ENCODE peak calls at places on chromosome 3, in four cellular contexts. Q, W, L and I are unnamed samples.
A peak's percentile ranks its signal among the peaks of the same experiment; 100 is the strongest.

GRCh38 chr3:11156026-11156410 is 1.7 kb downstream of the HRH1 start:
- DNase-seq in Q (no peak), W (no peak), L (no peak), I (no peak)

GRCh38 chr3:49673131-49673714 is 928 bp upstream of the APEH start:
- DNase-seq in Q (no peak), W (no peak), L (no peak), I (peak; percentile 26)

GRCh38 chr3:155889952-155890351 is 19.5 kb downstream of the GMPS start:
- DNase-seq in Q (no peak), W (no peak), L (no peak), I (no peak)

GRCh38 chr3:147424325-147424910 is 15.3 kb downstream of the ZIC1 start:
- DNase-seq in Q (no peak), W (peak; percentile 66), L (no peak), I (peak; percentile 35)

GRCh38 chr3:193744822-193745684 is 152.0 kb downstream of the OPA1 start:
- DNase-seq in Q (no peak), W (no peak), L (no peak), I (no peak)

GRCh38 chr3:123140591-123140990 is 61.2 kb upstream of the SEC22A start:
- DNase-seq in Q (no peak), W (no peak), L (no peak), I (no peak)

GRCh38 chr3:96449803-96450202 is 364.6 kb upstream of the EPHA6 start:
- DNase-seq in Q (no peak), W (no peak), L (no peak), I (no peak)

GRCh38 chr3:8424281-8424680 is 77.3 kb upstream of the LMCD1 start:
- DNase-seq in Q (no peak), W (no peak), L (no peak), I (no peak)

GRCh38 chr3:8712045-8712870 is 21.3 kb upstream of the CAV3 start:
- DNase-seq in Q (no peak), W (no peak), L (no peak), I (no peak)

GRCh38 chr3:101888653-101889052 is 39.3 kb downstream of the NFKBIZ start:
- DNase-seq in Q (no peak), W (no peak), L (no peak), I (no peak)

GRCh38 chr3:39447637-39448483 is 19.6 kb upstream of the MOBP start:
- DNase-seq in Q (peak; percentile 80), W (no peak), L (peak; percentile 45), I (peak; percentile 70)

GRCh38 chr3:187265461-187265955 is 26.0 kb downstream of the MASP1 start:
- DNase-seq in Q (no peak), W (no peak), L (no peak), I (no peak)

GRCh38 chr3:171198781-171199472 is 172.4 kb upstream of the SLC2A2 start:
- DNase-seq in Q (no peak), W (no peak), L (no peak), I (no peak)

GRCh38 chr3:53495091-53495517 is 693 bp downstream of the CACNA1D start:
- DNase-seq in Q (no peak), W (peak; percentile 66), L (no peak), I (no peak)

GRCh38 chr3:55549172-55549571 is 62.1 kb upstream of the WNT5A start:
- DNase-seq in Q (no peak), W (no peak), L (peak; percentile 3), I (no peak)
- TF ChIP-seq CTCF in Q (peak; percentile 48), W (no peak), L (no peak), I (no peak)

DNA sequence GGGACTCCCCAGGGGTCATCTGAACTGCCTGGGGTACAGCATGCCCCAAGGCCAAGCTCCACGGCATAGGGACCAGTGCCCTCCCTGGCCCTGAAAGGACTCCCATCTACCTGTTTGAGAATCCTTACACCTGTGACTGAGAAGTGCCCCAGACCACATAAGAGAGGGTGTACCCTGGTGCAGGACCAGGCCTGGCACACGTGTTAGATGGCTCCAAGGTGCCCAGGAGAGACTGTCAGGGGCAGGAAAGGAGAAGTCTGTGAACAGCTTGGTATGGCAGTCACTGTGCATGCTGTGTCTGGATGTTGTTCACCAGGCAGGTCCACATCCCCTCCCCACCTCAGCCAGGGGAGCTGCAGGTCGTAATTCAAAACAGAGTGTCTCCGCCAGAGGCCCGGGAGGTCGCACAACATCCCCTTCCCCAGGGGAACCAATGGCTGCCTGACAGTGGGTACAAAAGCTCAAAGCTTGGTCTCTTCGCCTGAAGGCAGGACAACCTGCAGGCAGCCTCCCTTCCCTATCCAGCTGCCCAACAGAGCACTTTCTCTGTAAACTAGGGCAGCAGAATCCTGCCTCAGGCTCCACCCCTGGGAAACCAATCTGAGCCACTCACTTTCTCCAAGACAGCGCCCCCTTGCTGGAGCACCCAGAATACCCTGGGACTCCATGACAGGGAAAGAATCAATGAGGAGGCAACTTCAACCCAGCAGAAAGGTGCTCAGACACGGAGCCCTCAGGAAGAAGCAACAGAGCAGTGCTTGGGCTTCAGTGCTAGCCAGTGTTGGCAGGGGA is 3.9 kb downstream of the NUP210 start:
- DNase-seq in Q (no peak), W (no peak), L (no peak), I (peak; percentile 25)
- TF ChIP-seq CTCF in Q (no peak), W (no peak), L (no peak), I (peak; percentile 57)

GRCh38 chr3:181726351-181727121 is 14.8 kb downstream of the SOX2 start:
- DNase-seq in Q (no peak), W (no peak), L (no peak), I (peak; percentile 69)
- TF ChIP-seq CTCF in Q (no peak), W (no peak), L (no peak), I (no peak)

DNA sequence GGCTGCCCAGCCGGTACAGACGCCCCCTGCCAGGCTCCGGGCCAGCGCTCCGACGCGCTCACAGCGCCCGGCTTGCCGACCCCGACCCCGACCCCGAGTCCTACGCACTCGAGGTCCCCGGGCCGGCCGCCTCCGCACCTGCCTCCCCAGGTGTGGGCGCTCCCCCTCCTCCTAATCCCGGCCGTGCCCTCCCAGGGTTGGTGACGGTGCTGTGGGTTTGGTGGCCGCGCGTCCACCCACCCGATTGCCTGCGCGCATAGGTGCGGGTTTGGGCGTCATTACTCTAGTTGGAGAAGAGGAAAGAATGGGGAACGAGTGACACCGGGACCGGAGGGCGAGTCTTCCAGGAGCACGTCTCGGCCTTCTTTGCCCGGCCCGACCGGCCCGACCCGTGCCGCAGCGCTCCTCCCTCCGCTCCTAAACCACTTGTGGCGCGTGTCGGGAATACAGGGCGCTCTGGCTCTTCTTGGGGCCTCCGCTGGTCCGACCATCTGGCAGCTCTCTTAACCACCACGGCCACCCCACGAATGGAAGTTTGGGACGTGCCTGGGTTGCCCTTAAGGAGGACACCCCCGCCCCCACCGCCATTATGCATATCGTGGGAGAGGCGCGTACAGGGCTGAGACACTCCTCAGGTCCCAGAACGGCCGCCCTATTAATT is 814 bp upstream of the THRB start:
- DNase-seq in Q (no peak), W (peak; percentile 91), L (no peak), I (peak; percentile 37)
- TF ChIP-seq CTCF in Q (no peak), W (no peak), L (no peak), I (peak; percentile 52)

DNA sequence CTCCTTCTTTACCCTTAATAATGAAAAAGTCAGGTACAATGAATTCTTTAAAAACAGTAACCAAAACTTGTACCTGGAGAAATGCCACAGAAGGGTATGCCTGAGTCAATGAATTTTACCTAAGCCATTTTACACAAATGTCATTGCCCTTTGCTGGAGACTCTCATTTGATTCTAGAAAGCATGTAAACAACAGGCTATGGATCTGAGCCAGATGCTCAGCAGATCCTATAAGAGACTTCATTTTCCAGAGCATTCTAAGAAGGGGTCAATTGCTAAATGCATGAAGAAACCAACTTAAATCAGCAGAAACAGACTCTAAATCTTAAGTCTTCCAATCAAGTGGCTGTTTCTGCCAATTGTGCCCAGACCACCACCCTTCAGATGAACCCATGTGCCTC is 83.8 kb upstream of the GALNT15 start:
- DNase-seq in Q (no peak), W (no peak), L (no peak), I (no peak)
- TF ChIP-seq CTCF in Q (no peak), W (no peak), L (no peak), I (no peak)

DNA sequence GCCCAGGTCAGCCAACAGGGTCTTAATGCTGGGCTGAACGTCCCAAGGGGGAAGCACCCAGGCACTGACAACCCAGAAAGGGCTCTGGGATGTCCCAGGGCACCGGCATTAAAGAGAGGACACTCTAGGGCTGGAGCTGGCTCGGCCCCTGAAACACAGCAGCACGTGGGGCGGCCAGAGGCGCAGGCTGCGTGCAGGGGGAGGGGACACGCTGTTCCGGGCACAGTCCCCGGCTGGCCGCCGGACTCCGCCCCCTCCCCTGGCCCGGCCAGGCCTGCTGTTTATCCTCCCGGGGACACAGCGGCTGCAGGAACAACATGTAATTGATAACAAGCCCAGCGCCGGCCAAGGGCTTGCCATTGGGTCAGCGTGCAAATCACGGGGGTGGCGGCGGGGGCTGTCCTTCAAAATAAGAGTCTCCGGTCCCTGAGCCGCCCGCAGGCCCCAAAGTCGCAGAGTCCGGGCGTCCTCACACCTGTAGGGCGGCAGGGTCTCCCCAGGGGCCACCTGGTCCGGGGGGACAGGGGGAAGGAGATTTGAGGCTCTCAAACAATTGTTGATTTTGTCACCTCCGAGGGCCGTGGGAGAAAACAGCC is 1.3 kb downstream of the KLF15 start:
- DNase-seq in Q (no peak), W (peak; percentile 99), L (no peak), I (peak; percentile 71)
- TF ChIP-seq CTCF in Q (no peak), W (no peak), L (no peak), I (no peak)

GRCh38 chr3:124283644-124284008 is 291.7 kb upstream of the ROPN1 start:
- DNase-seq in Q (no peak), W (no peak), L (no peak), I (no peak)
- TF ChIP-seq CTCF in Q (no peak), W (no peak), L (no peak), I (no peak)